ENCODE peak calls at places on chromosomes 3 and 15, in six cellular contexts. One of them, this sample, is unnamed.

GRCh38 chr3:155407331-155407730 is 113.8 kb upstream of the STRIT1 start:
- DNase-seq in uterus: no peak
- DNase-seq in vagina: no peak
- DNase-seq in fibroblast of pulmonary artery: no peak
- DNase-seq in CD4-positive, alpha-beta T cell: no peak
- DNase-seq in mesothelial cell of epicardium: no peak
- DNase-seq in this sample: no peak

GRCh38 chr15:36589971-36590370 is 10.5 kb downstream of the CDIN1 start:
- DNase-seq in CD4-positive, alpha-beta T cell: no peak
- DNase-seq in uterus: no peak
- DNase-seq in mesothelial cell of epicardium: no peak
- DNase-seq in fibroblast of pulmonary artery: peak
- DNase-seq in vagina: no peak
- DNase-seq in this sample: no peak

GRCh38 chr3:23450806-23451205 is 247.7 kb downstream of the UBE2E2 start:
- DNase-seq in uterus: no peak
- DNase-seq in fibroblast of pulmonary artery: no peak
- DNase-seq in vagina: no peak
- DNase-seq in mesothelial cell of epicardium: no peak
- DNase-seq in CD4-positive, alpha-beta T cell: no peak
- DNase-seq in this sample: no peak

GRCh38 chr15:84865074-84865569 is 19.3 kb upstream of the SLC28A1 start:
- DNase-seq in mesothelial cell of epicardium: no peak
- DNase-seq in uterus: no peak
- DNase-seq in fibroblast of pulmonary artery: no peak
- DNase-seq in vagina: no peak
- DNase-seq in CD4-positive, alpha-beta T cell: no peak
- DNase-seq in this sample: no peak

GRCh38 chr15:59321000-59321689 is 51.5 kb downstream of the MYO1E start:
- DNase-seq in CD4-positive, alpha-beta T cell: no peak
- DNase-seq in uterus: no peak
- DNase-seq in mesothelial cell of epicardium: no peak
- DNase-seq in vagina: no peak
- DNase-seq in fibroblast of pulmonary artery: no peak
- DNase-seq in this sample: no peak

GRCh38 chr3:191882289-191882688 is 421.3 kb downstream of the PYDC2 start:
- DNase-seq in fibroblast of pulmonary artery: peak
- DNase-seq in mesothelial cell of epicardium: no peak
- DNase-seq in uterus: no peak
- DNase-seq in vagina: no peak
- DNase-seq in CD4-positive, alpha-beta T cell: no peak
- DNase-seq in this sample: no peak

GRCh38 chr3:49295489-49296058 is 18.5 kb upstream of the C3orf62 start:
- DNase-seq in fibroblast of pulmonary artery: peak
- DNase-seq in mesothelial cell of epicardium: no peak
- DNase-seq in vagina: no peak
- DNase-seq in CD4-positive, alpha-beta T cell: peak
- DNase-seq in uterus: no peak
- DNase-seq in this sample: no peak

GRCh38 chr3:118809696-118810498 is 224.7 kb downstream of the IGSF11 start:
- DNase-seq in fibroblast of pulmonary artery: no peak
- DNase-seq in mesothelial cell of epicardium: no peak
- DNase-seq in CD4-positive, alpha-beta T cell: no peak
- DNase-seq in vagina: no peak
- DNase-seq in uterus: no peak
- DNase-seq in this sample: no peak

GRCh38 chr3:159928071-159928491 is 60.6 kb upstream of the IL12A start:
- DNase-seq in fibroblast of pulmonary artery: peak
- DNase-seq in vagina: peak
- DNase-seq in mesothelial cell of epicardium: no peak
- DNase-seq in CD4-positive, alpha-beta T cell: no peak
- DNase-seq in uterus: no peak
- DNase-seq in this sample: no peak

GRCh38 chr3:123576119-123576518 is 8.7 kb downstream of the HACD2 start:
- DNase-seq in uterus: no peak
- DNase-seq in fibroblast of pulmonary artery: peak
- DNase-seq in CD4-positive, alpha-beta T cell: no peak
- DNase-seq in mesothelial cell of epicardium: no peak
- DNase-seq in vagina: no peak
- DNase-seq in this sample: no peak

GRCh38 chr3:42749753-42750231 is 23.3 kb downstream of the CCDC13 start:
- DNase-seq in vagina: peak
- DNase-seq in fibroblast of pulmonary artery: no peak
- DNase-seq in CD4-positive, alpha-beta T cell: no peak
- DNase-seq in uterus: no peak
- DNase-seq in mesothelial cell of epicardium: no peak
- DNase-seq in this sample: no peak

GRCh38 chr3:33170531-33170930 is 48.1 kb downstream of the SUSD5 start:
- DNase-seq in vagina: no peak
- DNase-seq in mesothelial cell of epicardium: no peak
- DNase-seq in fibroblast of pulmonary artery: no peak
- DNase-seq in CD4-positive, alpha-beta T cell: no peak
- DNase-seq in uterus: no peak
- DNase-seq in this sample: peak

GRCh38 chr15:45181491-45182285 is 6.1 kb downstream of the SHF start:
- DNase-seq in mesothelial cell of epicardium: no peak
- DNase-seq in vagina: no peak
- DNase-seq in fibroblast of pulmonary artery: no peak
- DNase-seq in CD4-positive, alpha-beta T cell: no peak
- DNase-seq in uterus: no peak
- DNase-seq in this sample: peak

GRCh38 chr15:43094416-43095039 is 11.3 kb downstream of the UBR1 start:
- DNase-seq in uterus: no peak
- DNase-seq in mesothelial cell of epicardium: no peak
- DNase-seq in CD4-positive, alpha-beta T cell: no peak
- DNase-seq in vagina: no peak
- DNase-seq in fibroblast of pulmonary artery: no peak
- DNase-seq in this sample: no peak

GRCh38 chr3:39192490-39193092 is at the start of gene XIRP1:
- DNase-seq in uterus: no peak
- DNase-seq in vagina: no peak
- DNase-seq in mesothelial cell of epicardium: no peak
- DNase-seq in fibroblast of pulmonary artery: no peak
- DNase-seq in CD4-positive, alpha-beta T cell: no peak
- DNase-seq in this sample: no peak

GRCh38 chr15:29143909-29144308 is 125.7 kb downstream of the NSMCE3 start:
- DNase-seq in mesothelial cell of epicardium: no peak
- DNase-seq in CD4-positive, alpha-beta T cell: no peak
- DNase-seq in uterus: no peak
- DNase-seq in vagina: no peak
- DNase-seq in fibroblast of pulmonary artery: peak
- DNase-seq in this sample: no peak

GRCh38 chr3:124361566-124361965 is 368.7 kb upstream of the UMPS start:
- DNase-seq in mesothelial cell of epicardium: no peak
- DNase-seq in uterus: no peak
- DNase-seq in fibroblast of pulmonary artery: no peak
- DNase-seq in vagina: no peak
- DNase-seq in CD4-positive, alpha-beta T cell: no peak
- DNase-seq in this sample: no peak

GRCh38 chr3:46935989-46936620 is 40.4 kb downstream of the CCDC12 start:
- DNase-seq in vagina: no peak
- DNase-seq in mesothelial cell of epicardium: no peak
- DNase-seq in CD4-positive, alpha-beta T cell: no peak
- DNase-seq in uterus: no peak
- DNase-seq in fibroblast of pulmonary artery: no peak
- DNase-seq in this sample: no peak

GRCh38 chr15:32709295-32710033 is 8.3 kb upstream of the GREM1 start:
- DNase-seq in mesothelial cell of epicardium: no peak
- DNase-seq in vagina: no peak
- DNase-seq in CD4-positive, alpha-beta T cell: no peak
- DNase-seq in fibroblast of pulmonary artery: no peak
- DNase-seq in uterus: no peak
- DNase-seq in this sample: no peak

GRCh38 chr3:188947983-188948657 is 223.7 kb upstream of the TPRG1 start:
- DNase-seq in uterus: peak
- DNase-seq in fibroblast of pulmonary artery: peak
- DNase-seq in CD4-positive, alpha-beta T cell: no peak
- DNase-seq in vagina: no peak
- DNase-seq in mesothelial cell of epicardium: peak
- DNase-seq in this sample: peak

GRCh38 chr3:69696365-69696764 is 42.9 kb upstream of the MITF start:
- DNase-seq in mesothelial cell of epicardium: no peak
- DNase-seq in vagina: no peak
- DNase-seq in fibroblast of pulmonary artery: no peak
- DNase-seq in uterus: no peak
- DNase-seq in CD4-positive, alpha-beta T cell: no peak
- DNase-seq in this sample: no peak

GRCh38 chr3:57444469-57444868 is 99.7 kb downstream of the DNAH12 start:
- DNase-seq in mesothelial cell of epicardium: no peak
- DNase-seq in CD4-positive, alpha-beta T cell: no peak
- DNase-seq in vagina: no peak
- DNase-seq in uterus: no peak
- DNase-seq in fibroblast of pulmonary artery: no peak
- DNase-seq in this sample: no peak

GRCh38 chr3:127822836-127823589 is 698 bp upstream of the MGLL start:
- DNase-seq in vagina: peak
- DNase-seq in CD4-positive, alpha-beta T cell: no peak
- DNase-seq in fibroblast of pulmonary artery: no peak
- DNase-seq in uterus: peak
- DNase-seq in mesothelial cell of epicardium: no peak
- DNase-seq in this sample: peak

GRCh38 chr3:57512174-57512573 is 32.0 kb downstream of the DNAH12 start:
- DNase-seq in uterus: no peak
- DNase-seq in CD4-positive, alpha-beta T cell: no peak
- DNase-seq in fibroblast of pulmonary artery: peak
- DNase-seq in vagina: no peak
- DNase-seq in mesothelial cell of epicardium: no peak
- DNase-seq in this sample: no peak

GRCh38 chr3:69499899-69500316 is 114.0 kb upstream of the FRMD4B start:
- DNase-seq in mesothelial cell of epicardium: no peak
- DNase-seq in CD4-positive, alpha-beta T cell: no peak
- DNase-seq in vagina: no peak
- DNase-seq in uterus: no peak
- DNase-seq in fibroblast of pulmonary artery: no peak
- DNase-seq in this sample: no peak

GRCh38 chr3:163838769-163839168 is 1239.5 kb downstream of the SI start:
- DNase-seq in fibroblast of pulmonary artery: no peak
- DNase-seq in CD4-positive, alpha-beta T cell: no peak
- DNase-seq in uterus: no peak
- DNase-seq in mesothelial cell of epicardium: no peak
- DNase-seq in vagina: no peak
- DNase-seq in this sample: no peak

GRCh38 chr15:97502038-97502437 is 458.5 kb upstream of the ARRDC4 start:
- DNase-seq in fibroblast of pulmonary artery: peak
- DNase-seq in mesothelial cell of epicardium: no peak
- DNase-seq in CD4-positive, alpha-beta T cell: no peak
- DNase-seq in uterus: no peak
- DNase-seq in vagina: no peak
- DNase-seq in this sample: no peak

GRCh38 chr3:141231923-141232861 is 567 bp downstream of the PXYLP1 start:
- DNase-seq in fibroblast of pulmonary artery: no peak
- DNase-seq in uterus: peak
- DNase-seq in mesothelial cell of epicardium: peak
- DNase-seq in CD4-positive, alpha-beta T cell: peak
- DNase-seq in vagina: peak
- DNase-seq in this sample: no peak
- TF ChIP-seq CTCF in fibroblast of pulmonary artery: no peak
- TF ChIP-seq CTCF in uterus: no peak
- TF ChIP-seq CTCF in mesothelial cell of epicardium: no peak
- TF ChIP-seq CTCF in CD4-positive, alpha-beta T cell: no peak
- TF ChIP-seq CTCF in vagina: no peak
- TF ChIP-seq CTCF in this sample: no peak

GRCh38 chr15:27757050-27757449 is 342.1 kb downstream of the OCA2 start:
- DNase-seq in mesothelial cell of epicardium: no peak
- DNase-seq in uterus: no peak
- DNase-seq in CD4-positive, alpha-beta T cell: no peak
- DNase-seq in fibroblast of pulmonary artery: no peak
- DNase-seq in vagina: no peak
- DNase-seq in this sample: no peak
- TF ChIP-seq CTCF in mesothelial cell of epicardium: no peak
- TF ChIP-seq CTCF in uterus: no peak
- TF ChIP-seq CTCF in CD4-positive, alpha-beta T cell: no peak
- TF ChIP-seq CTCF in fibroblast of pulmonary artery: no peak
- TF ChIP-seq CTCF in vagina: no peak
- TF ChIP-seq CTCF in this sample: peak

DNA sequence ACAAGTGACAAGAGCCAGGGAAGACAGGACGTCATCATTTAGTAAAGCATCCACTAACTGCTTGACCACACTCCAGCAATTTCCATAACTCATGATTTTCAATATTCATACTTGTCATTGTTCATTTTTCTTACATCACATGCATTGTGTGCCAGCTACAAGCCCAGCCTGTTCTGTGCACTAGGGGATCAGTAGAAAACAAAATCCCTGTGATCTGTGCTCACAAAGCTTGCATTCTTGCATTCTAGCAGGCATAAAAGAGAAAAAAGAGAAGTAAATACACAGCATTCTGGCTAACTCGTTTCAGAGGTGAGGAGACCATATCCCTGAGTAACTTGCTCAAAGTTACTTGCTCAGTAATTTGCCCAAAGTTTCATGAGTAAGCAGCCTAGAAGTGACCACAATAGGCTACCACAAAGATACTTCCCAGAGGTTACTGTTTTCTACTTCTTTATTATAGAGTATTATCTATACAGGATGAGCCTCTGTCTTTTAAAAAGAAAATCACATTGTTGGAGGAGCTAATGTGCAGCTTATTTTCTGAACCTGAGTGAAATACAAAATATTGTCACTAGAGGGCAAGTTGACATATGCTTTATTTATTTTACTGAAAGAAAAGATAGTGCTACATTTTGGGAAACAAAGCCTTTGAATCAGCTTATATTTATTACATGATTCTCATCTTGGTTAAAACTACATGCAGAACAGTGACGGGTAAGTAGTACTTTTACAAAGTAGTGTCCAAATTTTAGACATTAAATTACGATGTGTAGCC is 701.4 kb upstream of the LMCD1 start:
- DNase-seq in uterus: no peak
- DNase-seq in fibroblast of pulmonary artery: peak
- DNase-seq in vagina: no peak
- DNase-seq in CD4-positive, alpha-beta T cell: no peak
- DNase-seq in mesothelial cell of epicardium: no peak
- DNase-seq in this sample: no peak
- TF ChIP-seq CTCF in uterus: no peak
- TF ChIP-seq CTCF in fibroblast of pulmonary artery: peak
- TF ChIP-seq CTCF in vagina: no peak
- TF ChIP-seq CTCF in CD4-positive, alpha-beta T cell: peak
- TF ChIP-seq CTCF in mesothelial cell of epicardium: peak
- TF ChIP-seq CTCF in this sample: peak

GRCh38 chr3:27487383-27487782 is 3.2 kb upstream of the SLC4A7 start:
- DNase-seq in mesothelial cell of epicardium: no peak
- DNase-seq in CD4-positive, alpha-beta T cell: no peak
- DNase-seq in fibroblast of pulmonary artery: no peak
- DNase-seq in vagina: no peak
- DNase-seq in uterus: no peak
- DNase-seq in this sample: no peak

GRCh38 chr3:27485853-27486252 is 1.7 kb upstream of the SLC4A7 start:
- DNase-seq in CD4-positive, alpha-beta T cell: no peak
- DNase-seq in vagina: no peak
- DNase-seq in fibroblast of pulmonary artery: no peak
- DNase-seq in mesothelial cell of epicardium: no peak
- DNase-seq in uterus: no peak
- DNase-seq in this sample: no peak

GRCh38 chr3:27486328-27486727 is 2.1 kb upstream of the SLC4A7 start:
- DNase-seq in vagina: no peak
- DNase-seq in CD4-positive, alpha-beta T cell: no peak
- DNase-seq in mesothelial cell of epicardium: no peak
- DNase-seq in fibroblast of pulmonary artery: no peak
- DNase-seq in uterus: no peak
- DNase-seq in this sample: no peak

GRCh38 chr3:27483117-27484001 is 825 bp downstream of the SLC4A7 start:
- DNase-seq in vagina: no peak
- DNase-seq in mesothelial cell of epicardium: peak
- DNase-seq in CD4-positive, alpha-beta T cell: peak
- DNase-seq in uterus: peak
- DNase-seq in fibroblast of pulmonary artery: peak
- DNase-seq in this sample: no peak

GRCh38 chr3:27484002-27484844 is at the start of gene SLC4A7:
- DNase-seq in fibroblast of pulmonary artery: peak
- DNase-seq in vagina: peak
- DNase-seq in CD4-positive, alpha-beta T cell: peak
- DNase-seq in uterus: peak
- DNase-seq in mesothelial cell of epicardium: peak
- DNase-seq in this sample: peak
- TF ChIP-seq CTCF in fibroblast of pulmonary artery: no peak
- TF ChIP-seq CTCF in vagina: no peak
- TF ChIP-seq CTCF in CD4-positive, alpha-beta T cell: no peak
- TF ChIP-seq CTCF in uterus: no peak
- TF ChIP-seq CTCF in mesothelial cell of epicardium: no peak
- TF ChIP-seq CTCF in this sample: no peak